ENCODE peak calls at places on chromosomes 13 and 19, in eight cellular contexts. R, H, Y, Q, K, S, U and V are unnamed samples.

GRCh38 chr13:58437436-58437835 is 805.9 kb downstream of the PCDH17 start:
- DNase-seq in R (no peak), H (no peak), Y (no peak), Q (no peak), K (no peak), S (no peak), U (no peak), V (no peak)

GRCh38 chr19:18090545-18091216 is 3.9 kb upstream of the IL12RB1 start:
- DNase-seq in R (peak), H (no peak), Y (no peak), Q (peak), K (no peak), S (no peak), U (peak), V (no peak)

GRCh38 chr19:43751466-43752220 is 3.1 kb downstream of the SMG9 start:
- DNase-seq in R (peak), H (no peak), Y (no peak), Q (no peak), K (no peak), S (no peak), U (no peak), V (no peak)

GRCh38 chr13:40597735-40598365 is 68.6 kb downstream of the FOXO1 start:
- DNase-seq in R (no peak), H (no peak), Y (no peak), Q (no peak), K (peak), S (no peak), U (no peak), V (no peak)

GRCh38 chr13:113205428-113205931 is 3.0 kb downstream of the PCID2 start:
- DNase-seq in R (peak), H (no peak), Y (no peak), Q (no peak), K (no peak), S (no peak), U (peak), V (no peak)

GRCh38 chr19:23776507-23777205 is 18.0 kb upstream of the ZNF681 start:
- DNase-seq in R (no peak), H (no peak), Y (no peak), Q (no peak), K (no peak), S (no peak), U (no peak), V (no peak)

GRCh38 chr19:56699552-56699951 is 28.0 kb upstream of the ZNF835 start:
- DNase-seq in R (no peak), H (no peak), Y (no peak), Q (no peak), K (no peak), S (no peak), U (no peak), V (no peak)

GRCh38 chr13:34003712-34004111 is 185.8 kb downstream of the RFC3 start:
- DNase-seq in R (no peak), H (no peak), Y (no peak), Q (no peak), K (no peak), S (no peak), U (no peak), V (no peak)

GRCh38 chr19:33398361-33399060 is 25.0 kb downstream of the CEBPG start:
- DNase-seq in R (no peak), H (no peak), Y (no peak), Q (no peak), K (no peak), S (no peak), U (no peak), V (no peak)

GRCh38 chr19:3573162-3573857 is 566 bp downstream of the HMG20B start:
- DNase-seq in R (no peak), H (no peak), Y (no peak), Q (peak), K (no peak), S (no peak), U (no peak), V (no peak)

GRCh38 chr13:96806750-96807149 is 187.5 kb downstream of the OXGR1 start:
- DNase-seq in R (no peak), H (no peak), Y (no peak), Q (no peak), K (no peak), S (no peak), U (no peak), V (no peak)

GRCh38 chr13:105410602-105411001 is 1124.9 kb downstream of the EFNB2 start:
- DNase-seq in R (peak), H (peak), Y (peak), Q (peak), K (peak), S (peak), U (peak), V (no peak)

GRCh38 chr19:34317311-34317927 is 47.6 kb upstream of the GPI start:
- DNase-seq in R (peak), H (no peak), Y (no peak), Q (no peak), K (no peak), S (no peak), U (no peak), V (no peak)

GRCh38 chr19:35901854-35902661 is at the start of gene HCST:
- DNase-seq in R (no peak), H (no peak), Y (no peak), Q (no peak), K (no peak), S (no peak), U (peak), V (no peak)

GRCh38 chr13:80755925-80756324 is 415.0 kb upstream of the SPRY2 start:
- DNase-seq in R (no peak), H (no peak), Y (peak), Q (no peak), K (no peak), S (no peak), U (peak), V (no peak)

GRCh38 chr13:95349267-95349666 is 48.0 kb upstream of the ABCC4 start:
- DNase-seq in R (peak), H (no peak), Y (no peak), Q (no peak), K (no peak), S (no peak), U (no peak), V (no peak)

GRCh38 chr13:33069365-33069764 is 53.1 kb downstream of the KL start:
- DNase-seq in R (peak), H (no peak), Y (no peak), Q (no peak), K (no peak), S (no peak), U (no peak), V (no peak)

GRCh38 chr13:20967340-20967739 is 64.8 kb upstream of the XPO4 start:
- DNase-seq in R (no peak), H (no peak), Y (no peak), Q (no peak), K (no peak), S (no peak), U (no peak), V (no peak)

GRCh38 chr19:46495789-46496099 is at the start of gene PNMA8B:
- DNase-seq in R (peak), H (peak), Y (peak), Q (peak), K (no peak), S (no peak), U (peak), V (no peak)

GRCh38 chr19:28554321-28555091 is 658.4 kb downstream of the UQCRFS1 start:
- DNase-seq in R (no peak), H (no peak), Y (no peak), Q (no peak), K (no peak), S (no peak), U (no peak), V (no peak)

GRCh38 chr19:39085392-39085791 is 1.2 kb downstream of the ACP7 start:
- DNase-seq in R (no peak), H (no peak), Y (no peak), Q (no peak), K (no peak), S (no peak), U (no peak), V (no peak)

GRCh38 chr13:79413521-79413920 is 7.5 kb upstream of the RBM26 start:
- DNase-seq in R (no peak), H (no peak), Y (no peak), Q (no peak), K (no peak), S (no peak), U (no peak), V (no peak)

GRCh38 chr19:35868172-35868822 is at the start of gene APLP1:
- DNase-seq in R (peak), H (peak), Y (peak), Q (peak), K (peak), S (peak), U (peak), V (no peak)

GRCh38 chr13:31209172-31209818 is 9.5 kb downstream of the B3GLCT start:
- DNase-seq in R (peak), H (no peak), Y (peak), Q (peak), K (peak), S (no peak), U (peak), V (no peak)

GRCh38 chr19:36059180-36059910 is 4.6 kb downstream of the WDR62 start:
- DNase-seq in R (no peak), H (no peak), Y (no peak), Q (no peak), K (no peak), S (no peak), U (no peak), V (no peak)